ENCODE peak calls at places on chromosomes 11 and 22, in four cellular contexts. E is aorta, A is germinal center, P is fibroblast of lung. S is an unnamed sample.
A peak's percentile ranks its signal among the peaks of the same experiment; 100 is the strongest.

GRCh38 chr11:16669799-16670415 is 68.5 kb upstream of the C11orf58 start:
- DNase-seq in E (no peak), A (no peak), P (peak; percentile 85), S (peak; percentile 70)

GRCh38 chr22:20259336-20259705 is 8.8 kb downstream of the RTN4R start:
- DNase-seq in E (no peak), A (no peak), P (no peak), S (no peak)

GRCh38 chr22:48262596-48263430 is 1500.4 kb downstream of the TBC1D22A start:
- DNase-seq in E (no peak), A (no peak), P (no peak), S (no peak)

GRCh38 chr22:47396515-47396914 is 634.1 kb downstream of the TBC1D22A start:
- DNase-seq in E (peak; percentile 69), A (no peak), P (no peak), S (no peak)

GRCh38 chr11:94934836-94935235 is 38.5 kb downstream of the CWC15 start:
- DNase-seq in E (no peak), A (no peak), P (no peak), S (no peak)

GRCh38 chr22:30806391-30806861 is 111.8 kb downstream of the OSBP2 start:
- DNase-seq in E (no peak), A (no peak), P (peak; percentile 88), S (peak; percentile 85)

GRCh38 chr11:1949302-1949701 is 2.2 kb downstream of the MRPL23 start:
- DNase-seq in E (no peak), A (no peak), P (no peak), S (no peak)

GRCh38 chr11:111378773-111379499 is at the start of gene POU2AF1:
- DNase-seq in E (no peak), A (peak; percentile 83), P (peak; percentile 74), S (no peak)

GRCh38 chr22:46547883-46548244 is 10.4 kb upstream of the CELSR1 start:
- DNase-seq in E (peak; percentile 85), A (no peak), P (peak; percentile 90), S (peak; percentile 60)

GRCh38 chr11:41392591-41392990 is 66.9 kb downstream of the LRRC4C start:
- DNase-seq in E (no peak), A (no peak), P (peak; percentile 37), S (no peak)

GRCh38 chr11:73204711-73205121 is 13.4 kb upstream of the P2RY2 start:
- DNase-seq in E (no peak), A (no peak), P (no peak), S (no peak)

GRCh38 chr11:130524132-130524790 is 75.8 kb downstream of the ADAMTS15 start:
- DNase-seq in E (no peak), A (no peak), P (no peak), S (no peak)

GRCh38 chr22:34761111-34761510 is 304.8 kb upstream of the ISX start:
- DNase-seq in E (no peak), A (no peak), P (peak; percentile 6), S (no peak)

GRCh38 chr22:41116342-41116741 is 23.9 kb downstream of the EP300 start:
- DNase-seq in E (no peak), A (no peak), P (no peak), S (no peak)

GRCh38 chr11:86577663-86578636 is 94.5 kb downstream of the ME3 start:
- DNase-seq in E (peak; percentile 85), A (no peak), P (peak; percentile 95), S (no peak)

GRCh38 chr11:120738516-120739046 is 227.0 kb downstream of the GRIK4 start:
- DNase-seq in E (no peak), A (no peak), P (no peak), S (no peak)